ENCODE peak calls at places on chromosomes 6 and 20, in nine cellular contexts. One of them, this sample, is unnamed.

GRCh38 chr20:7492257-7492656 is 448.0 kb downstream of the HAO1 start:
- DNase-seq in sigmoid colon: no peak
- DNase-seq in lower lobe of right lung: no peak
- DNase-seq in GM12878: no peak
- DNase-seq in neural progenitor cell: no peak
- DNase-seq in fibroblast of lung: no peak
- DNase-seq in mucosa of descending colon: no peak
- DNase-seq in body of pancreas: no peak
- DNase-seq in pancreas: no peak
- DNase-seq in this sample: no peak

GRCh38 chr6:164791498-164791897 is 517.9 kb downstream of the C6orf118 start:
- DNase-seq in sigmoid colon: no peak
- DNase-seq in lower lobe of right lung: no peak
- DNase-seq in GM12878: no peak
- DNase-seq in neural progenitor cell: no peak
- DNase-seq in fibroblast of lung: no peak
- DNase-seq in mucosa of descending colon: no peak
- DNase-seq in body of pancreas: no peak
- DNase-seq in pancreas: no peak
- DNase-seq in this sample: no peak

GRCh38 chr6:109452181-109452580 is 3.4 kb downstream of the MICAL1 start:
- DNase-seq in sigmoid colon: no peak
- DNase-seq in lower lobe of right lung: no peak
- DNase-seq in GM12878: no peak
- DNase-seq in neural progenitor cell: no peak
- DNase-seq in fibroblast of lung: no peak
- DNase-seq in mucosa of descending colon: no peak
- DNase-seq in body of pancreas: no peak
- DNase-seq in pancreas: no peak
- DNase-seq in this sample: no peak

GRCh38 chr6:128889870-128890269 is 6.9 kb downstream of the LAMA2 start:
- DNase-seq in sigmoid colon: no peak
- DNase-seq in lower lobe of right lung: no peak
- DNase-seq in GM12878: no peak
- DNase-seq in neural progenitor cell: no peak
- DNase-seq in fibroblast of lung: no peak
- DNase-seq in mucosa of descending colon: no peak
- DNase-seq in body of pancreas: no peak
- DNase-seq in pancreas: no peak
- DNase-seq in this sample: no peak

GRCh38 chr20:43853174-43853803 is 61.4 kb upstream of the TOX2 start:
- DNase-seq in sigmoid colon: no peak
- DNase-seq in lower lobe of right lung: no peak
- DNase-seq in GM12878: no peak
- DNase-seq in neural progenitor cell: no peak
- DNase-seq in fibroblast of lung: peak; percentile 46
- DNase-seq in mucosa of descending colon: no peak
- DNase-seq in body of pancreas: no peak
- DNase-seq in pancreas: no peak
- DNase-seq in this sample: no peak

GRCh38 chr20:24633026-24633425 is 163.6 kb downstream of the SYNDIG1 start:
- DNase-seq in sigmoid colon: no peak
- DNase-seq in lower lobe of right lung: no peak
- DNase-seq in GM12878: no peak
- DNase-seq in neural progenitor cell: no peak
- DNase-seq in fibroblast of lung: no peak
- DNase-seq in mucosa of descending colon: no peak
- DNase-seq in body of pancreas: no peak
- DNase-seq in pancreas: no peak
- DNase-seq in this sample: no peak

GRCh38 chr6:137823826-137824501 is 43.1 kb upstream of the TNFAIP3 start:
- DNase-seq in sigmoid colon: peak; percentile 93
- DNase-seq in lower lobe of right lung: no peak
- DNase-seq in GM12878: no peak
- DNase-seq in neural progenitor cell: peak; percentile 7
- DNase-seq in fibroblast of lung: peak; percentile 84
- DNase-seq in mucosa of descending colon: no peak
- DNase-seq in body of pancreas: peak; percentile 35
- DNase-seq in pancreas: no peak
- DNase-seq in this sample: peak; percentile 77

GRCh38 chr6:56540950-56541600 is 101.6 kb downstream of the DST start:
- DNase-seq in sigmoid colon: no peak
- DNase-seq in lower lobe of right lung: no peak
- DNase-seq in GM12878: no peak
- DNase-seq in neural progenitor cell: no peak
- DNase-seq in fibroblast of lung: peak; percentile 68
- DNase-seq in mucosa of descending colon: no peak
- DNase-seq in body of pancreas: peak; percentile 40
- DNase-seq in pancreas: peak; percentile 20
- DNase-seq in this sample: no peak

GRCh38 chr6:25660512-25660911 is 8.5 kb downstream of the SCGN start:
- DNase-seq in sigmoid colon: no peak
- DNase-seq in lower lobe of right lung: no peak
- DNase-seq in GM12878: no peak
- DNase-seq in neural progenitor cell: no peak
- DNase-seq in fibroblast of lung: peak; percentile 8
- DNase-seq in mucosa of descending colon: no peak
- DNase-seq in body of pancreas: no peak
- DNase-seq in pancreas: no peak
- DNase-seq in this sample: no peak

GRCh38 chr6:116173928-116174327 is 48.0 kb upstream of the COL10A1 start:
- DNase-seq in sigmoid colon: no peak
- DNase-seq in lower lobe of right lung: no peak
- DNase-seq in GM12878: no peak
- DNase-seq in neural progenitor cell: no peak
- DNase-seq in fibroblast of lung: no peak
- DNase-seq in mucosa of descending colon: no peak
- DNase-seq in body of pancreas: no peak
- DNase-seq in pancreas: no peak
- DNase-seq in this sample: no peak

GRCh38 chr6:24252215-24252614 is 105.6 kb downstream of the DCDC2 start:
- DNase-seq in sigmoid colon: no peak
- DNase-seq in lower lobe of right lung: no peak
- DNase-seq in GM12878: no peak
- DNase-seq in neural progenitor cell: peak; percentile 82
- DNase-seq in fibroblast of lung: no peak
- DNase-seq in mucosa of descending colon: no peak
- DNase-seq in body of pancreas: no peak
- DNase-seq in pancreas: no peak
- DNase-seq in this sample: no peak

GRCh38 chr20:63911171-63911570 is 16.2 kb downstream of the DNAJC5 start:
- DNase-seq in sigmoid colon: no peak
- DNase-seq in lower lobe of right lung: no peak
- DNase-seq in GM12878: no peak
- DNase-seq in neural progenitor cell: no peak
- DNase-seq in fibroblast of lung: peak; percentile 39
- DNase-seq in mucosa of descending colon: peak; percentile 79
- DNase-seq in body of pancreas: peak; percentile 90
- DNase-seq in pancreas: peak; percentile 87
- DNase-seq in this sample: no peak

GRCh38 chr20:29878777-29879442 is 1378.6 kb upstream of the DEFB115 start:
- DNase-seq in sigmoid colon: peak; percentile 67
- DNase-seq in lower lobe of right lung: peak; percentile 53
- DNase-seq in GM12878: no peak
- DNase-seq in neural progenitor cell: no peak
- DNase-seq in fibroblast of lung: no peak
- DNase-seq in mucosa of descending colon: peak; percentile 40
- DNase-seq in body of pancreas: peak; percentile 5
- DNase-seq in pancreas: no peak
- DNase-seq in this sample: no peak

GRCh38 chr20:29874476-29875202 is 1382.8 kb upstream of the DEFB115 start:
- DNase-seq in sigmoid colon: peak; percentile 63
- DNase-seq in lower lobe of right lung: no peak
- DNase-seq in GM12878: no peak
- DNase-seq in neural progenitor cell: no peak
- DNase-seq in fibroblast of lung: no peak
- DNase-seq in mucosa of descending colon: peak; percentile 7
- DNase-seq in body of pancreas: no peak
- DNase-seq in pancreas: no peak
- DNase-seq in this sample: no peak

GRCh38 chr20:29873946-29874345 is 1383.5 kb upstream of the DEFB115 start:
- DNase-seq in sigmoid colon: peak; percentile 81
- DNase-seq in lower lobe of right lung: peak; percentile 84
- DNase-seq in GM12878: no peak
- DNase-seq in neural progenitor cell: peak; percentile 82
- DNase-seq in fibroblast of lung: peak; percentile 51
- DNase-seq in mucosa of descending colon: peak; percentile 35
- DNase-seq in body of pancreas: peak; percentile 66
- DNase-seq in pancreas: no peak
- DNase-seq in this sample: no peak

GRCh38 chr20:29878281-29878741 is 1379.2 kb upstream of the DEFB115 start:
- DNase-seq in sigmoid colon: peak; percentile 73
- DNase-seq in lower lobe of right lung: peak; percentile 61
- DNase-seq in GM12878: no peak
- DNase-seq in neural progenitor cell: peak; percentile 24
- DNase-seq in fibroblast of lung: peak; percentile 2
- DNase-seq in mucosa of descending colon: peak; percentile 26
- DNase-seq in body of pancreas: peak; percentile 15
- DNase-seq in pancreas: no peak
- DNase-seq in this sample: no peak

GRCh38 chr20:29876911-29877285 is 1380.6 kb upstream of the DEFB115 start:
- DNase-seq in sigmoid colon: no peak
- DNase-seq in lower lobe of right lung: peak; percentile 48
- DNase-seq in GM12878: no peak
- DNase-seq in neural progenitor cell: no peak
- DNase-seq in fibroblast of lung: no peak
- DNase-seq in mucosa of descending colon: peak; percentile 21
- DNase-seq in body of pancreas: peak; percentile 6
- DNase-seq in pancreas: no peak
- DNase-seq in this sample: no peak
- H3K9me3 ChIP-seq in sigmoid colon: no peaks in the 10 kb centered on the region
- H3K9me3 ChIP-seq in lower lobe of right lung: peaks cover 8% of the 10 kb centered on the region
- H3K9me3 ChIP-seq in GM12878: no peaks in the 10 kb centered on the region
- H3K9me3 ChIP-seq in neural progenitor cell: peaks cover 8% of the 10 kb centered on the region
- H3K9me3 ChIP-seq in fibroblast of lung: no peaks in the 10 kb centered on the region
- H3K9me3 ChIP-seq in mucosa of descending colon: peaks cover 79% of the 10 kb centered on the region
- H3K9me3 ChIP-seq in body of pancreas: peaks cover 13% of the 10 kb centered on the region
- H3K9me3 ChIP-seq in pancreas: no peaks in the 10 kb centered on the region
- H3K9me3 ChIP-seq in this sample: no peaks in the 10 kb centered on the region

DNA sequence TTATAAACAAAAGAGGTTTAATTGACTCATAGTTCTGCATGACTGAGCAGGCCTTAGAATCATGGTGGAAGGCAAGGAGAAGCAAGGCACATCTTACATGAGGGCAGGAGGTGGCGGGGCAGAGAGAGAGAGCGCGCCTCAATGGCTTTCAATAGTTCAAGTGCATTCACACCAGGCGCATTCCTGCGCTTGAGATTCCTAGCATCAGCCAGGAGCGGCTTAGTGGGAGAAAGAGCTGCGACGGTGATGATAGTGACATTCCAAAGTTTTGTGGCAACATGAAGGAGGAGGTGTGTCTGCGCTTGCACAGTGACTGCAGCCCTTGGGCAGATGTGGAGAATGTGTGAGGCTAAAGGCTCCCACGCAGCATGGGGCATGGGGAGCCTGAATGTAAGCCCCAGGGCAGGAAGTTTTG is 25.0 kb upstream of the EMILIN3 start:
- DNase-seq in sigmoid colon: no peak
- DNase-seq in lower lobe of right lung: peak; percentile 45
- DNase-seq in GM12878: no peak
- DNase-seq in neural progenitor cell: peak; percentile 30
- DNase-seq in fibroblast of lung: no peak
- DNase-seq in mucosa of descending colon: no peak
- DNase-seq in body of pancreas: no peak
- DNase-seq in pancreas: no peak
- DNase-seq in this sample: no peak
- H3K4me1 ChIP-seq in sigmoid colon: peaks cover 9% of the 10 kb centered on the region
- H3K4me1 ChIP-seq in lower lobe of right lung: no peaks in the 10 kb centered on the region
- H3K4me1 ChIP-seq in GM12878: no peaks in the 10 kb centered on the region
- H3K4me1 ChIP-seq in neural progenitor cell: peaks cover 33% of the 10 kb centered on the region
- H3K4me1 ChIP-seq in fibroblast of lung: no peaks in the 10 kb centered on the region
- H3K4me1 ChIP-seq in mucosa of descending colon: no peaks in the 10 kb centered on the region
- H3K4me1 ChIP-seq in body of pancreas: no peaks in the 10 kb centered on the region
- H3K4me1 ChIP-seq in pancreas: no peaks in the 10 kb centered on the region
- H3K4me1 ChIP-seq in this sample: no peaks in the 10 kb centered on the region

DNA sequence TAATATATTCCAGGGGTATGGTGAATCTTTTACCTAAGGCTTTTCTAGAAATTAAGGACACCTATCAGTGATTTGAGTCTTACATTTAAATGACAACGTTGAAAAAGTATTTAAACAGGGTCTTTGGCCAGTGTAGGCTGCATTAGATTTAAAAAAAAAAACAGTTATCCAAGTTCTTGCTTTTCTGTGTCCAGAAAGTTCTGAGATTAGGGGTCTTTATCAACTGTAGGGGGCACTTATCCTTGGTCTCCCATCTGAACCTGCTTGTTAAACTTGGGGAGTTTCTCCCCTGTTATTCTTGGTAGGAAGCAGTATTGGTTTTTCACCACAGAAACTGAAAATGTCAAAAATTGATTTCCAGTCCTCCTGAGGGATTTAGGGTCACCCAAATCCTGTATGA is 155.9 kb upstream of the ZNF217 start:
- DNase-seq in sigmoid colon: no peak
- DNase-seq in lower lobe of right lung: no peak
- DNase-seq in GM12878: no peak
- DNase-seq in neural progenitor cell: no peak
- DNase-seq in fibroblast of lung: no peak
- DNase-seq in mucosa of descending colon: no peak
- DNase-seq in body of pancreas: no peak
- DNase-seq in pancreas: no peak
- DNase-seq in this sample: no peak
- TF ChIP-seq CTCF in sigmoid colon: no peak
- TF ChIP-seq CTCF in lower lobe of right lung: no peak
- TF ChIP-seq CTCF in GM12878: no peak
- TF ChIP-seq CTCF in neural progenitor cell: peak; percentile 17
- TF ChIP-seq CTCF in fibroblast of lung: no peak
- TF ChIP-seq CTCF in mucosa of descending colon: no peak
- TF ChIP-seq CTCF in body of pancreas: no peak
- TF ChIP-seq CTCF in pancreas: no peak
- TF ChIP-seq CTCF in this sample: no peak

GRCh38 chr6:62285612-62286469 is at the start of gene KHDRBS2:
- DNase-seq in sigmoid colon: peak; percentile 80
- DNase-seq in lower lobe of right lung: peak; percentile 91
- DNase-seq in GM12878: peak; percentile 31
- DNase-seq in neural progenitor cell: peak; percentile 97
- DNase-seq in fibroblast of lung: no peak
- DNase-seq in mucosa of descending colon: peak; percentile 93
- DNase-seq in body of pancreas: peak; percentile 86
- DNase-seq in pancreas: peak; percentile 75
- DNase-seq in this sample: no peak

GRCh38 chr6:62284725-62285124 is 1.3 kb downstream of the KHDRBS2 start:
- DNase-seq in sigmoid colon: no peak
- DNase-seq in lower lobe of right lung: no peak
- DNase-seq in GM12878: no peak
- DNase-seq in neural progenitor cell: no peak
- DNase-seq in fibroblast of lung: no peak
- DNase-seq in mucosa of descending colon: no peak
- DNase-seq in body of pancreas: no peak
- DNase-seq in pancreas: no peak
- DNase-seq in this sample: no peak

GRCh38 chr6:62286470-62286843 is 432 bp upstream of the KHDRBS2 start:
- DNase-seq in sigmoid colon: no peak
- DNase-seq in lower lobe of right lung: no peak
- DNase-seq in GM12878: no peak
- DNase-seq in neural progenitor cell: no peak
- DNase-seq in fibroblast of lung: no peak
- DNase-seq in mucosa of descending colon: no peak
- DNase-seq in body of pancreas: no peak
- DNase-seq in pancreas: peak; percentile 3
- DNase-seq in this sample: no peak

GRCh38 chr6:62283359-62283758 is 2.7 kb downstream of the KHDRBS2 start:
- DNase-seq in sigmoid colon: no peak
- DNase-seq in lower lobe of right lung: no peak
- DNase-seq in GM12878: no peak
- DNase-seq in neural progenitor cell: no peak
- DNase-seq in fibroblast of lung: no peak
- DNase-seq in mucosa of descending colon: no peak
- DNase-seq in body of pancreas: no peak
- DNase-seq in pancreas: no peak
- DNase-seq in this sample: no peak

GRCh38 chr6:62283828-62284411 is 2.1 kb downstream of the KHDRBS2 start:
- DNase-seq in sigmoid colon: no peak
- DNase-seq in lower lobe of right lung: no peak
- DNase-seq in GM12878: no peak
- DNase-seq in neural progenitor cell: peak; percentile 50
- DNase-seq in fibroblast of lung: peak; percentile 1
- DNase-seq in mucosa of descending colon: no peak
- DNase-seq in body of pancreas: no peak
- DNase-seq in pancreas: no peak
- DNase-seq in this sample: no peak
- H3K9me3 ChIP-seq in sigmoid colon: no peaks in the 10 kb centered on the region
- H3K9me3 ChIP-seq in lower lobe of right lung: no peaks in the 10 kb centered on the region
- H3K9me3 ChIP-seq in GM12878: no peaks in the 10 kb centered on the region
- H3K9me3 ChIP-seq in neural progenitor cell: no peaks in the 10 kb centered on the region
- H3K9me3 ChIP-seq in fibroblast of lung: no peaks in the 10 kb centered on the region
- H3K9me3 ChIP-seq in mucosa of descending colon: no peaks in the 10 kb centered on the region
- H3K9me3 ChIP-seq in body of pancreas: no peaks in the 10 kb centered on the region
- H3K9me3 ChIP-seq in pancreas: no peaks in the 10 kb centered on the region
- H3K9me3 ChIP-seq in this sample: no peaks in the 10 kb centered on the region